ENCODE peak calls at places on chromosomes 12 and 14, in eight cellular contexts. F is pancreas, L is choroid plexus epithelial cell, X is left ventricle myocardium inferior, I is brain microvascular endothelial cell, T is A673, G is psoas muscle, O is dorsolateral prefrontal cortex. E is an unnamed sample.

GRCh38 chr12:52278530-52278929 is 4.1 kb downstream of the KRT86 start:
- DNase-seq in F (no peak), T (no peak), L (no peak), G (no peak), O (peak), I (no peak), X (no peak), E (no peak)

GRCh38 chr12:123384318-123384993 is 524 bp downstream of the KMT5A start:
- DNase-seq in O (no peak), L (peak), I (peak), G (peak), X (no peak), F (peak), T (peak), E (peak)

GRCh38 chr12:91687052-91688017 is 458.3 kb downstream of the BTG1 start:
- DNase-seq in L (peak), G (no peak), T (no peak), X (no peak), I (peak), F (no peak), O (no peak), E (no peak)

GRCh38 chr12:51482808-51483532 is 58.3 kb downstream of the SLC4A8 start:
- DNase-seq in O (no peak), I (no peak), X (no peak), G (no peak), F (no peak), L (no peak), T (peak), E (no peak)

GRCh38 chr12:1559729-1560128 is 34.7 kb downstream of the FBXL14 start:
- DNase-seq in T (peak), L (no peak), G (no peak), X (no peak), O (no peak), I (no peak), F (no peak), E (no peak)

GRCh38 chr12:93514853-93515252 is 47.5 kb downstream of the MRPL42 start:
- DNase-seq in G (no peak), O (no peak), L (peak), I (peak), F (no peak), T (peak), X (no peak), E (no peak)

GRCh38 chr14:88470542-88471440 is 84.0 kb downstream of the PTPN21 start:
- DNase-seq in O (no peak), X (no peak), I (no peak), L (peak), F (no peak), G (no peak), T (no peak), E (no peak)

GRCh38 chr12:4301932-4302501 is 19.0 kb upstream of the TIGAR start:
- DNase-seq in O (no peak), L (no peak), F (no peak), G (no peak), X (no peak), I (no peak), T (no peak), E (no peak)

GRCh38 chr14:99518441-99519346 is 37.5 kb downstream of the CCNK start:
- DNase-seq in G (peak), X (peak), F (peak), L (peak), O (peak), I (peak), T (peak), E (peak)

GRCh38 chr14:100866666-100867630 is 36.6 kb downstream of the RTL1 start:
- DNase-seq in T (no peak), F (no peak), I (no peak), G (peak), L (no peak), O (peak), X (no peak), E (peak)

GRCh38 chr14:89366580-89367448 is 50.2 kb downstream of the FOXN3 start:
- DNase-seq in F (no peak), X (no peak), L (no peak), T (no peak), G (peak), I (no peak), O (no peak), E (no peak)

GRCh38 chr12:727321-727720 is 25.1 kb upstream of the WNK1 start:
- DNase-seq in F (no peak), I (peak), X (no peak), G (no peak), L (peak), T (no peak), O (no peak), E (no peak)

GRCh38 chr12:101925352-101925751 is 48.0 kb downstream of the DRAM1 start:
- DNase-seq in X (peak), L (peak), G (peak), T (no peak), I (peak), O (no peak), F (peak), E (peak)

GRCh38 chr12:104190151-104190550 is 25.4 kb upstream of the TXNRD1 start:
- DNase-seq in L (peak), G (no peak), O (no peak), T (peak), F (no peak), X (no peak), I (no peak), E (no peak)

GRCh38 chr14:65210827-65211192 is 108.5 kb upstream of the MAX start:
- DNase-seq in L (no peak), I (no peak), X (no peak), O (no peak), T (no peak), F (no peak), G (no peak), E (no peak)

GRCh38 chr12:75589801-75590200 is 78.4 kb upstream of the KRR1 start:
- DNase-seq in X (no peak), I (no peak), F (no peak), G (no peak), T (no peak), O (no peak), L (no peak), E (no peak)

GRCh38 chr12:108173892-108174291 is 44.8 kb downstream of the WSCD2 start:
- DNase-seq in X (no peak), L (no peak), O (no peak), I (no peak), F (no peak), G (no peak), T (no peak), E (no peak)

GRCh38 chr12:71799105-71799504 is 40.5 kb upstream of the TBC1D15 start:
- DNase-seq in T (peak), F (no peak), X (no peak), O (no peak), I (peak), G (no peak), L (peak), E (no peak)

GRCh38 chr12:101097829-101098580 is 112.0 kb downstream of the SLC5A8 start:
- DNase-seq in F (no peak), O (no peak), X (no peak), I (no peak), T (no peak), G (no peak), L (no peak), E (no peak)

GRCh38 chr12:108511633-108512540 is 3.2 kb upstream of the FICD start:
- DNase-seq in L (peak), T (peak), X (peak), O (peak), I (peak), G (peak), F (peak), E (no peak)

DNA sequence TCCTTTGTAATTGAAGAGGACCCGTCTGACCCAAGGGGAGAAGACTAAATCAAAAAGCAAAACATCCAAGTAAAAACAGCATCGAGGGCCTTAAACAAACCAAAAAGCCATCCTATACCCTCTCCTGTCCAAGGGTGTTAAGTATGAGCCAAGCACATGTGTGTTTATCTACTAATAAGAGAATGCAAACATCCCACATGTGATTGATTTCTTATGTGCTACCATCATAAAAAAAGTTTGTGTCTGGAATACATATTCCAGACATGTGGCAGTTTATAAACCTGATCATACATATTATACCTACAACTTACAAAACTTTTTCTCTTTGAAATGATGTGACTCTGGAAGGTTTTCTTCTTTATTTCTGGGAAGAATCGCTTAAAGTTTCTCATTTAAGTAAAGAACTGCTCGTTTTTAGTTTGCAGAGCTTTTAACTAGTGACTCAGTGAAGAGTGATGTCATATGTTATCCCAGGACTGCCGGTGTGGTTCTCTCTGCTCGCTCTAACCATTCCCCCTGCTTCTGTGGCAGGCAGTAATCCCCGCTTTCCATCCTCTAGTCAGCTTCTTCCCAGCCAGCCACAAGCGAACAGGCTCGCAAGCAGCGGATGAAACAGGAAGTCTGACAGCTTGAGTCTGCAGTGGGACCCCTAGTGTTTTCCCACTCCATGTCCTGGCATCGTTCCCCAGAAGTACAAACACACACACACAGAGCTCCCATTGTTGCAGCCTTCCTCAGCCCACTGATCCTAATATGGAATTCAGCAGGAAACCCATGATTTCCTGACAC is 431 bp upstream of the RHOJ start:
- DNase-seq in G (peak), I (peak), L (peak), F (peak), X (peak), T (peak), O (peak), E (peak)
- TF ChIP-seq CTCF in G (no peak), I (peak), L (peak), F (no peak), X (peak), T (peak), O (peak), E (no peak)

GRCh38 chr12:89356069-89356665 is 3.9 kb upstream of the DUSP6 start:
- DNase-seq in I (no peak), T (no peak), L (no peak), X (no peak), F (no peak), O (no peak), G (no peak), E (no peak)
- H3K4me3 ChIP-seq in I (no peak), T (peak), L (no peak), X (no peak), F (no peak), O (no peak), G (no peak), E (peak)

GRCh38 chr12:90166012-90166411 is 457.4 kb upstream of the ATP2B1 start:
- DNase-seq in F (no peak), O (no peak), T (no peak), X (no peak), L (no peak), I (no peak), G (no peak), E (no peak)

GRCh38 chr12:90167501-90167900 is 458.9 kb upstream of the ATP2B1 start:
- DNase-seq in O (no peak), L (no peak), G (no peak), X (no peak), F (no peak), I (no peak), T (no peak), E (no peak)

GRCh38 chr12:90166671-90167070 is 458.0 kb upstream of the ATP2B1 start:
- DNase-seq in T (no peak), X (no peak), I (no peak), F (no peak), G (no peak), L (no peak), O (no peak), E (no peak)

GRCh38 chr12:90163975-90164374 is 455.3 kb upstream of the ATP2B1 start:
- DNase-seq in T (peak), G (no peak), L (no peak), F (no peak), I (no peak), X (no peak), O (no peak), E (no peak)
- TF ChIP-seq CTCF in T (peak), G (no peak), L (no peak), F (no peak), I (peak), X (no peak), O (no peak), E (no peak)

GRCh38 chr12:64893961-64894360 is 69.5 kb downstream of the TBC1D30 start:
- DNase-seq in L (peak), G (no peak), O (no peak), F (no peak), T (no peak), X (no peak), I (peak), E (no peak)

GRCh38 chr12:64890873-64891468 is 66.5 kb downstream of the TBC1D30 start:
- DNase-seq in X (no peak), F (no peak), G (no peak), L (peak), O (no peak), I (peak), T (peak), E (no peak)

GRCh38 chr12:64892561-64892960 is 68.1 kb downstream of the TBC1D30 start:
- DNase-seq in G (no peak), L (no peak), O (no peak), X (no peak), I (no peak), F (no peak), T (no peak), E (no peak)

GRCh38 chr12:64891629-64892028 is 67.2 kb downstream of the TBC1D30 start:
- DNase-seq in O (no peak), X (no peak), G (no peak), F (no peak), T (no peak), L (no peak), I (no peak), E (no peak)

GRCh38 chr12:64889434-64890216 is 65.2 kb downstream of the TBC1D30 start:
- DNase-seq in T (no peak), X (no peak), L (no peak), F (no peak), O (no peak), G (no peak), I (no peak), E (no peak)
- H3K4me3 ChIP-seq in T (no peak), X (no peak), L (no peak), F (no peak), O (no peak), G (no peak), I (no peak), E (no peak)

GRCh38 chr12:113130457-113131135 is 5.0 kb downstream of the RASAL1 start:
- DNase-seq in X (no peak), I (no peak), T (no peak), F (no peak), L (no peak), O (peak), G (no peak), E (peak)
- TF ChIP-seq CTCF in X (no peak), I (peak), T (no peak), F (no peak), L (peak), O (no peak), G (no peak), E (peak)

GRCh38 chr12:126483145-126484068 is 1418.2 kb downstream of the AACS start:
- DNase-seq in I (no peak), G (no peak), L (peak), X (no peak), T (peak), F (no peak), O (no peak), E (no peak)

GRCh38 chr12:126481688-126482087 is 1416.5 kb downstream of the AACS start:
- DNase-seq in X (no peak), O (no peak), L (no peak), F (no peak), G (no peak), T (no peak), I (no peak), E (no peak)

GRCh38 chr12:126482238-126482889 is 1417.1 kb downstream of the AACS start:
- DNase-seq in L (no peak), F (no peak), T (peak), X (no peak), O (no peak), I (no peak), G (no peak), E (no peak)

GRCh38 chr12:126474703-126475102 is 1409.5 kb downstream of the AACS start:
- DNase-seq in X (no peak), O (no peak), L (no peak), F (no peak), I (no peak), G (no peak), T (no peak), E (no peak)

DNA sequence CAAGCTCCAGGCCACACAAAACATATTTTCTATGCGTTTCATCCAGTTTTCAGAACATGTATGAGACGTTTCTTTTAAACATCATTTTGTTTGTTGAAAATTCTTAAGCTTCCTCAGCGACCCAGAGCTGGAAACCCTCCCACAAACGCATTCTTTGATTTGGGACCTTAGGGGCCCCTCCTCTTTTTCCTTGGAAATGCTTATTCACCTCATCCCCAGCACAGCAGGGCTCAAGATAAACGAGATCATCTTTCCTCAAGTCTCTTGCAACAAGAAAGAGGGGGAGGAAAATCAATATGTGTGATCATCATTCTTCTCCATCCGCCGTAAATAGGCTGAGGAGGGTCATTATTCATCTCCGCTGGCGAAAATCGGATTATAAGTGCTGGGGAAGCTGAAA is 1415.2 kb downstream of the AACS start:
- DNase-seq in I (no peak), F (no peak), G (no peak), X (no peak), L (no peak), T (no peak), O (no peak), E (no peak)
- H3K4me3 ChIP-seq in I (no peak), F (no peak), G (no peak), X (no peak), L (no peak), T (no peak), O (no peak), E (no peak)

DNA sequence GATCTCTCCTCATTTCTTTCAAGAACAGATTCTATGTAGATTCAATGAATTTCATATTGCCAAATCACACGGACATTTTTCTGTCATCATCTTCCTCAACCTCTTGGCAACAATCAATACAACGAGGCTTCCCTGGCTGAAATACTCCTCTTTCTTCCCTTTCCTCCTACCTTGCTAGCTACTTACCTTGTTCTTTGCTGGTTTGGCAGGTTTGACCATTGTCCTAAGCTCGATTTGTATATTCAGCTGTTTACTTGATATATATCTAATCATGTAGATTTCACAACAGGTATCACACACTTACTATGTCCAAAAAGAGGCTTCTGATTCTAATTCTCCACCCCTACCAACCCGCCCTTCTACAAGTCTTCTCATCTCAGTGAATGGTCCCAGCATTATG is 23.6 kb downstream of the NDUFA12 start:
- DNase-seq in F (no peak), O (no peak), X (no peak), I (no peak), G (no peak), L (no peak), T (no peak), E (no peak)
- TF ChIP-seq CTCF in F (no peak), O (no peak), X (no peak), I (no peak), G (no peak), L (no peak), T (no peak), E (no peak)

GRCh38 chr14:21054768-21055145 is 2.9 kb upstream of the RNASE8 start:
- DNase-seq in T (no peak), G (no peak), O (no peak), F (no peak), X (no peak), L (no peak), I (no peak), E (no peak)

GRCh38 chr14:21055473-21056117 is 2.0 kb upstream of the RNASE8 start:
- DNase-seq in T (no peak), F (no peak), O (no peak), G (no peak), L (no peak), X (no peak), I (no peak), E (no peak)

GRCh38 chr14:21057803-21058675 is at the start of gene RNASE8:
- DNase-seq in T (no peak), L (peak), I (no peak), O (no peak), F (no peak), G (no peak), X (no peak), E (no peak)

GRCh38 chr14:21058903-21059302 is 1.3 kb downstream of the RNASE8 start:
- DNase-seq in L (no peak), T (no peak), X (no peak), O (no peak), G (no peak), F (no peak), I (no peak), E (no peak)

DNA sequence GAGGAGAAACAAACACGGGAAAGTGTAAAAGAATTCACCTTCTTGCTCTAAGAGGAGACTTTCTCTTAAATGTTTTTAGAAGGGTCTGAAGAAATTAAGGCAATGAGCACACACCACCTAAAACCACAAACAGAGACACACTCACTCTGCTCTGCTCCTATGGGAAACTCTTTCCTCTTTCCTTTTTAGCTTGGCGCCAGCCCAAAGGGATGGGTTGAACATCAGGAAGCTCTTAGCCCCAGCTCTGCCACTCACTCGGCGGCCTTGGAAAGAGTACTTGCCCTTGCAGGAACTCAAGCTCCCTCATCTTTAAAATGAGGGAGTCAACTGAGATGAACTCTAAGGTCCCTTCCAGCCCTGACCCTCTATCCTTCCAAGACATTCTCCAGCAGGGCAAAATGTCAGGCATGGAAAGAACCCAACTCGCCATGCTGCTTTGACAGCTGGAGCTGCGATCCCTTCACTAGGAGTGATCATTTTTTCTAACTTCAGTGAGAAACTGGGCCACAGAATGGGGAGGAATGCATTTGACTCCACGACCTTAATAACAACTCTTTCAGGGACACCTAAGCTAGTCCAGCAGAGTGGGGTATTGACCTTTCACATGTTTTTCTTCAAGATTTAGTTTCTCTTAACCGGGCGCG is 980 bp upstream of the RNASE8 start:
- DNase-seq in I (no peak), X (no peak), O (no peak), G (no peak), F (no peak), L (no peak), T (no peak), E (no peak)
- H3K4me3 ChIP-seq in I (no peak), X (no peak), O (no peak), G (no peak), F (no peak), L (no peak), T (no peak), E (no peak)

E was measured in kidney.